ENCODE peak calls at places on chromosomes 3 and 15, in four cellular contexts. U is heart left ventricle, F is hepatocyte, W is IMR-90. G is an unnamed sample. For H3K4me1 and H3K27me3, the result is how much of the 10 kb centered on the place peaks cover.

GRCh38 chr3:53551324-53551723 is 56.9 kb downstream of the CACNA1D start:
- DNase-seq in U (no peak), F (no peak), W (no peak), G (no peak)

GRCh38 chr3:128849776-128850542 is 29.5 kb upstream of the ACAD9 start:
- DNase-seq in U (no peak), F (no peak), W (no peak), G (no peak)

GRCh38 chr3:184523825-184524615 is 37.6 kb upstream of the EPHB3 start:
- DNase-seq in U (no peak), F (peak), W (peak), G (no peak)

GRCh38 chr15:87976552-87976951 is 280.0 kb downstream of the NTRK3 start:
- DNase-seq in U (no peak), F (no peak), W (no peak), G (no peak)

GRCh38 chr3:192772495-192772894 is 45.2 kb upstream of the FGF12 start:
- DNase-seq in U (peak), F (peak), W (peak), G (no peak)

GRCh38 chr3:3665961-3666640 is 133.1 kb upstream of the LRRN1 start:
- DNase-seq in U (peak), F (no peak), W (no peak), G (peak)

GRCh38 chr15:33098082-33099058 is 96.1 kb downstream of the FMN1 start:
- DNase-seq in U (no peak), F (no peak), W (peak), G (no peak)

GRCh38 chr3:31277582-31277981 is 255.1 kb upstream of the STT3B start:
- DNase-seq in U (peak), F (no peak), W (no peak), G (no peak)

GRCh38 chr3:179732661-179733348 is 80.0 kb downstream of the USP13 start:
- DNase-seq in U (peak), F (no peak), W (no peak), G (peak)

GRCh38 chr15:85649372-85649771 is 145.4 kb downstream of the KLHL25 start:
- DNase-seq in U (peak), F (peak), W (peak), G (no peak)

GRCh38 chr15:96893159-96893906 is 562.8 kb downstream of the NR2F2 start:
- DNase-seq in U (no peak), F (peak), W (no peak), G (no peak)

GRCh38 chr3:195064300-195064931 is 206.5 kb downstream of the XXYLT1 start:
- DNase-seq in U (peak), F (no peak), W (peak), G (peak)

GRCh38 chr15:90860942-90861675 is 7.3 kb upstream of the FURIN start:
- DNase-seq in U (no peak), F (peak), W (no peak), G (no peak)

GRCh38 chr3:46321461-46322104 is 32.3 kb upstream of the CCR2 start:
- DNase-seq in U (no peak), F (no peak), W (no peak), G (no peak)

GRCh38 chr3:65483475-65483874 is 555.2 kb downstream of the MAGI1 start:
- DNase-seq in U (peak), F (peak), W (no peak), G (peak)

DNA sequence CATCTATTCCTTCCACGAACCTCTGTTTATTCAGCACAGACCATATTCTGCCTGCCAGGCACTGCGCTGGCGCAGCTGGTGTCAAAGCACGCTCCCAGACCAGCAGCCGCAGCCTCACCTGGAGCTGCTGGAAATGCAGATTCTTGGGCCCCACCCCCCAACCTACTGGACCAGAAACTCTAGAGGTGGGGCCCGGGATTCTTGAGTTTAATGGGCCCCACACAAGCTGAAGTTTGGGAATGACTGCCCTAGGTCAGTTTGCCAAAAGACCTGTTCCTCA is 7.0 kb downstream of the CHST13 start:
- DNase-seq in U (no peak), F (no peak), W (no peak), G (peak)
- H3K27ac ChIP-seq in U (no peak), F (no peak), W (no peak), G (peak)

GRCh38 chr3:50587806-50588758 is 18.8 kb downstream of the HEMK1 start:
- DNase-seq in U (no peak), F (no peak), W (no peak), G (no peak)
- H3K4me1 ChIP-seq in U (under half), F (under half), W (under half), G (half or more)

GRCh38 chr15:70557506-70558258 is 205.7 kb downstream of the UACA start:
- DNase-seq in U (no peak), F (no peak), W (no peak), G (no peak)
- H3K27me3 ChIP-seq in U (under half), F (under half), W (half or more), G (under half)

GRCh38 chr3:64351713-64352595 is 126.7 kb upstream of the PRICKLE2 start:
- DNase-seq in U (no peak), F (no peak), W (peak), G (peak)

GRCh38 chr3:64353256-64353655 is 128.0 kb upstream of the PRICKLE2 start:
- DNase-seq in U (no peak), F (no peak), W (peak), G (no peak)

GRCh38 chr3:64354956-64355355 is 129.7 kb upstream of the PRICKLE2 start:
- DNase-seq in U (no peak), F (no peak), W (no peak), G (no peak)

GRCh38 chr3:64354221-64354620 is 129.0 kb upstream of the PRICKLE2 start:
- DNase-seq in U (no peak), F (no peak), W (peak), G (no peak)

DNA sequence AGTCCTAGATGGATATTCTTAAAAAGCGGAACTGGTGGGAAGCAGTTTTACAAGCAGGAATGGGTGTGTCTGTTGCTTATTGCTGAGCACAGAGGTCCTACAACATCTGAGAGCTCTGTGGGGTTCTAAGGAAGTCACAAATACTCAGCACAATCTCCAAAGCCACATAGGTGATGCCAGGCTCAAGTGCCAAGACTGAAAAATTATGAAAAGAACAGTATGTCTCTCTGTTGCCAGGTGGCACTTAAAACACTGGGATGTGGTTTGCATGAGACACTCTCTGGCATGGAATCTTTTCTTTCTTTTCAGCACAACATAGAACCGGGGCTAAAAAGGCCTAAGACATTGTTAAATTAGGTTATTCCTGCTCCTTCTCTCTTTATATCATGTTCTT is 127.3 kb upstream of the PRICKLE2 start:
- DNase-seq in U (no peak), F (no peak), W (no peak), G (no peak)
- H3K27ac ChIP-seq in U (no peak), F (peak), W (peak), G (peak)

GRCh38 chr15:74844319-74845207 is 1.6 kb upstream of the ULK3 start:
- DNase-seq in U (no peak), F (no peak), W (no peak), G (no peak)
- H3K4me1 ChIP-seq in U (under half), F (under half), W (under half), G (under half)

GRCh38 chr3:169133178-169134161 is 530.0 kb downstream of the MECOM start:
- DNase-seq in U (no peak), F (no peak), W (peak), G (no peak)

GRCh38 chr3:169131695-169132464 is 531.6 kb downstream of the MECOM start:
- DNase-seq in U (no peak), F (no peak), W (no peak), G (no peak)

GRCh38 chr3:169134194-169134593 is 529.3 kb downstream of the MECOM start:
- DNase-seq in U (no peak), F (no peak), W (no peak), G (no peak)

GRCh38 chr3:169128579-169128978 is 534.9 kb downstream of the MECOM start:
- DNase-seq in U (no peak), F (no peak), W (no peak), G (no peak)
- H3K27me3 ChIP-seq in U (under half), F (under half), W (under half), G (under half)

GRCh38 chr3:119035014-119035346 is 334 bp upstream of the IGSF11 start:
- DNase-seq in U (no peak), F (no peak), W (no peak), G (no peak)
- H3K27ac ChIP-seq in U (no peak), F (no peak), W (no peak), G (no peak)

G was measured in lower lobe of right lung.